ENCODE peak calls at places on chromosomes 11 and 22, in nine cellular contexts. N, P, O, T, Y, R, U, K and G are unnamed samples.
A peak's percentile ranks its signal among the peaks of the same experiment; 100 is the strongest.

GRCh38 chr11:77561257-77561656 is 28.5 kb upstream of the AQP11 start:
- DNase-seq in N (no peak), P (no peak), O (no peak), T (no peak), Y (no peak), R (no peak), U (no peak), K (no peak), G (no peak)

GRCh38 chr11:32113637-32114203 is 22.8 kb downstream of the RCN1 start:
- DNase-seq in N (no peak), P (no peak), O (no peak), T (no peak), Y (no peak), R (no peak), U (no peak), K (no peak), G (no peak)

GRCh38 chr22:32745251-32745995 is 56.1 kb upstream of the TIMP3 start:
- DNase-seq in N (peak; percentile 67), P (peak; percentile 72), O (peak; percentile 77), T (no peak), Y (peak; percentile 85), R (peak; percentile 78), U (peak; percentile 66), K (no peak), G (no peak)

GRCh38 chr11:28209906-28210305 is 101.7 kb downstream of the METTL15 start:
- DNase-seq in N (no peak), P (no peak), O (no peak), T (no peak), Y (no peak), R (no peak), U (no peak), K (no peak), G (no peak)

GRCh38 chr11:95912902-95913560 is 10.9 kb downstream of the MTMR2 start:
- DNase-seq in N (no peak), P (no peak), O (no peak), T (no peak), Y (no peak), R (no peak), U (no peak), K (no peak), G (no peak)

GRCh38 chr11:74282421-74282820 is 29.0 kb downstream of the P4HA3 start:
- DNase-seq in N (no peak), P (no peak), O (no peak), T (no peak), Y (no peak), R (no peak), U (no peak), K (no peak), G (no peak)

GRCh38 chr11:57410287-57410686 is 16.6 kb downstream of the SLC43A3 start:
- DNase-seq in N (no peak), P (no peak), O (no peak), T (no peak), Y (no peak), R (no peak), U (no peak), K (no peak), G (no peak)

GRCh38 chr11:12362857-12363256 is 14.5 kb upstream of the PARVA start:
- DNase-seq in N (no peak), P (no peak), O (no peak), T (no peak), Y (no peak), R (no peak), U (no peak), K (no peak), G (no peak)

GRCh38 chr11:17514476-17514875 is 29.7 kb downstream of the USH1C start:
- DNase-seq in N (no peak), P (no peak), O (no peak), T (no peak), Y (no peak), R (no peak), U (no peak), K (no peak), G (no peak)

GRCh38 chr11:13668957-13669521 is 571 bp downstream of the FAR1 start:
- DNase-seq in N (no peak), P (peak; percentile 74), O (no peak), T (peak; percentile 54), Y (peak; percentile 74), R (no peak), U (no peak), K (peak; percentile 41), G (no peak)

GRCh38 chr11:69671734-69672465 is 3.3 kb downstream of the LTO1 start:
- DNase-seq in N (no peak), P (no peak), O (no peak), T (no peak), Y (peak; percentile 41), R (no peak), U (peak; percentile 8), K (no peak), G (no peak)

GRCh38 chr22:39946571-39947407 is 13.4 kb upstream of the TMA7B start:
- DNase-seq in N (peak; percentile 76), P (no peak), O (no peak), T (no peak), Y (no peak), R (no peak), U (no peak), K (no peak), G (no peak)

GRCh38 chr11:77374108-77374507 is 72.6 kb upstream of the GDPD4 start:
- DNase-seq in N (no peak), P (no peak), O (no peak), T (no peak), Y (no peak), R (no peak), U (no peak), K (no peak), G (no peak)

GRCh38 chr11:12276831-12277475 is 100.4 kb upstream of the PARVA start:
- DNase-seq in N (no peak), P (peak; percentile 2), O (no peak), T (no peak), Y (peak; percentile 53), R (no peak), U (no peak), K (peak; percentile 10), G (no peak)

GRCh38 chr11:65868076-65868667 is 4.4 kb downstream of the EFEMP2 start:
- DNase-seq in N (no peak), P (no peak), O (no peak), T (no peak), Y (peak; percentile 70), R (peak; percentile 49), U (no peak), K (no peak), G (no peak)

GRCh38 chr11:120281161-120281795 is 41.3 kb downstream of the POU2F3 start:
- DNase-seq in N (no peak), P (no peak), O (peak; percentile 31), T (no peak), Y (no peak), R (no peak), U (no peak), K (no peak), G (no peak)
- H3K4me3 ChIP-seq in N (no peak overlapping the region), P (no peak overlapping the region), O (no peak overlapping the region), T (no peak overlapping the region), Y (no peak overlapping the region), R (no peak overlapping the region), U (no peak overlapping the region), K (no peak overlapping the region), G (no peak overlapping the region)

DNA sequence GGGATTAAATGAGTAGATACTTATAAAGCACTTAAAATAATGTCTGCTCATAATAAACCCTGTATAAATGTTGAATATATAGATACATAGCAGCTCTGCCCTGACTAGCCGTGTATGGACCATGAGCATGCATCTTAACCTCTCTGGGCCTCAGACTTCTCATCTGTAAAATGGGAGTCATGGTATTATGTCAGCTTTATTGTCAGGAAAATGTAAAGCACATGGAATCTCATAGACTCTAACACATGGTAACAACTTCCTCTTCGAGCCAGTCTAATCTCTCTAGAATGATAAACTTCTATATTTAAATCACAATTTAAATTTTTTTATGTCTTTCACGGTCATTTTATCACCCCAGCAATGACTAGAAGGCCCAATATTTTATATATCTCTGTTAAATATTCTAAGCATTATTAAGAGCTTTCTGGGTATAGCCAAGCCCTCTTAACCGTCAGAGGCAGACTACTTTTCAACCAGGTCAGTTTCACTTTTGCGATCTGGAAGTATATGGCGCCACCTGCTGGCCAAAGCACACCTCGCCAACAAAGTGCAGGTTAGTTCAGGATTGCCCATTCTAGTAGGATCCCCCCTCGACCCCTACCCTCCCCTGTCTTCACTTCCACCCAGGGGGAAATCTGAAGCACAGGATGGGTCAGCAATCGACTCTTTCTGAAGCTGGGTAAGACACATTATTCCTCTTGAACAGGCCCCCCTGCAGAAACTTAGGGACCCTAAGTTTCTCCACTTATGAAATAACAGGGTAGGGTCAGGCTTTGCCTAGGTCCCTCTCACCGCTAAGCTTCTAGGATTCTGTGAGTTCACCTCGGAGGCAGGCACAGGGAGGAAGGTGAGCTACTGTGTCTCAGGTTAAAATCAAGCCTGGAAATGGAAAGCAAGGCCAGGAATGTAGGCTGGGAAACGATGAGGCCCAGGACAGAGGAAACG is 36.0 kb downstream of the KCNJ1 start:
- DNase-seq in N (peak; percentile 69), P (peak; percentile 80), O (peak; percentile 80), T (peak; percentile 91), Y (peak; percentile 87), R (peak; percentile 89), U (peak; percentile 58), K (peak; percentile 82), G (peak; percentile 87)
- TF ChIP-seq POLR2A in N (no peak), P (no peak), O (no peak), T (no peak), Y (no peak), R (no peak), U (no peak), K (no peak), G (no peak)

DNA sequence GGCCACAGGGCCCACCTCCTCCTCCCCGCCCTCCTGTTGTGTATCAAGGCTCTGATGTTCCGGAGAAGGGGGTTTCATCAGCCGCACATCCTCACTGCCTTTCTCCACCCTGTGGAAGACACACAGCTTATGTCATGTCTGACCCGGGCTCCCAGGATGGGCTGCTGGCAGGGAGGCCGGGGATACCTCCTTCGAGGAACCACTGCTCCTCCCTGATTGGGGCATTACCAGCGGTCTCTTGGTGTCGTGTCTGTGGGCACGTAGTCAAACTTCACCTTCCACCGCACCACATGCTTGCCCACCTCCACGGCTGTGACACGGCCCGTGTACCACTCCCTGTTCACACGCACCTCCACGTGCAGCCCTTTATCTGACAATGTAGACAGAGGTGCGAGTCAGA is 35.9 kb downstream of the MORC2 start:
- DNase-seq in N (peak; percentile 7), P (no peak), O (no peak), T (no peak), Y (no peak), R (no peak), U (no peak), K (no peak), G (no peak)
- H3K36me3 ChIP-seq in N (peaks cover 36% of the 10 kb centered on the region), P (peaks cover 98% of the 10 kb centered on the region), O (no peaks in the 10 kb centered on the region), T (peaks cover 70% of the 10 kb centered on the region), Y (peaks cover 88% of the 10 kb centered on the region), R (peaks cover 100% of the 10 kb centered on the region), U (peaks cover 3% of the 10 kb centered on the region), K (peaks cover 100% of the 10 kb centered on the region), G (peaks cover 100% of the 10 kb centered on the region)

DNA sequence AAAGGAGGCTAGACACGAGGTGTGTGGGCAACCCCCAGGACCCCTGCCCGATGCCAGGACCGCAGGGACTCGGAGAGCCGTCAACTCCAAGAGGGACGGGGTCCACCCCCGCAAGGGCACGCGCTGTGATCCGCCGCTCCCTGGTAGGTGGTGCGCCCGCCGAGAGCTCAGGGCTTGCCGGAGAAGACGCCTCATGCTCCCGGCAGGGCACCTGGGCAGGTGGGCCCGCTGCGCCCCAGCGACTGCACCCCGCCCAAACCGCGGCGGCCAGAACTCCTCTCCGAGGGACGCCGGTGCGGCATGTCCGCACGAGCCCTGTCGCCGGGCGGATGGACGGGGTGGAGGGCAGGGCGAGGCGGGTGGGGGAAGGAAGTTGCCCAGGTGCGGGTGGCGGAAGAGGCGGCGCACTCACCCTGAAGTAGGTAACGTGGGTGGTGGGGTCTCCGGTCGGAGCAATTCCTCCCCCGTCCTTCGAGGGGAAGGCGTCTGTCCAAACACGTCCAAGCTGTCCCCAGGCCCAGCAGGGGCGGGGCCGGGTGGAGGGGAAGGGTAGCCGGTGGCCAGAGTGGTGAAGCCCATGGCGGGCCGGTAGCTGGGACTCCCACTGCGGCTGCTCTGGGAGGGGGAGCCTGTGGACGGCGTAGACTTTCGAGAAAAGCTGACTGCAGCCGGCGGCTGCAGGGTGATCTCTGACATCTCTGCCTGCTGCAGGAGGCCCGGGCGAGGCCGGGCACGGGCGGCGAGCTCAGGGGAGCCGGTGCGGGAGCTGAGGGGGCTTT is 37.2 kb downstream of the IGSF9B start:
- DNase-seq in N (no peak), P (no peak), O (no peak), T (peak; percentile 57), Y (no peak), R (peak; percentile 65), U (no peak), K (no peak), G (no peak)
- H3K4me3 ChIP-seq in N (no peak overlapping the region), P (no peak overlapping the region), O (no peak overlapping the region), T (no peak overlapping the region), Y (no peak overlapping the region), R (no peak overlapping the region), U (no peak overlapping the region), K (no peak overlapping the region), G (no peak overlapping the region)